ENCODE peak calls at places on chromosomes 3 and 15, in seven cellular contexts. One of them, this sample, is unnamed.

GRCh38 chr15:40766194-40766830 is 2.4 kb downstream of the GCHFR start:
- DNase-seq in NCI-H1105 treated with DMSO at 0.1 percent for 48 hours: no peak
- DNase-seq in foreskin fibroblast: peak
- DNase-seq in H1: no peak
- DNase-seq in AG08396: no peak
- DNase-seq in activated naive CD4-positive, alpha-beta T cell: no peak
- DNase-seq in astrocyte: no peak
- DNase-seq in this sample: no peak

GRCh38 chr3:8490079-8490552 is 11.5 kb upstream of the LMCD1 start:
- DNase-seq in foreskin fibroblast: peak
- DNase-seq in NCI-H1105 treated with DMSO at 0.1 percent for 48 hours: no peak
- DNase-seq in astrocyte: peak
- DNase-seq in AG08396: peak
- DNase-seq in H1: no peak
- DNase-seq in activated naive CD4-positive, alpha-beta T cell: no peak
- DNase-seq in this sample: peak

GRCh38 chr3:83938491-83938890 is 1020.3 kb upstream of the CADM2 start:
- DNase-seq in foreskin fibroblast: no peak
- DNase-seq in NCI-H1105 treated with DMSO at 0.1 percent for 48 hours: no peak
- DNase-seq in H1: no peak
- DNase-seq in activated naive CD4-positive, alpha-beta T cell: no peak
- DNase-seq in AG08396: no peak
- DNase-seq in astrocyte: no peak
- DNase-seq in this sample: no peak

GRCh38 chr3:39532777-39533176 is 65.3 kb downstream of the MOBP start:
- DNase-seq in activated naive CD4-positive, alpha-beta T cell: no peak
- DNase-seq in NCI-H1105 treated with DMSO at 0.1 percent for 48 hours: no peak
- DNase-seq in AG08396: no peak
- DNase-seq in foreskin fibroblast: no peak
- DNase-seq in H1: no peak
- DNase-seq in astrocyte: no peak
- DNase-seq in this sample: no peak

GRCh38 chr3:164864454-164864853 is 213.8 kb downstream of the SI start:
- DNase-seq in NCI-H1105 treated with DMSO at 0.1 percent for 48 hours: no peak
- DNase-seq in AG08396: no peak
- DNase-seq in foreskin fibroblast: no peak
- DNase-seq in activated naive CD4-positive, alpha-beta T cell: no peak
- DNase-seq in H1: no peak
- DNase-seq in astrocyte: no peak
- DNase-seq in this sample: no peak

GRCh38 chr15:74545061-74545460 is 4.0 kb downstream of the ARID3B start:
- DNase-seq in AG08396: no peak
- DNase-seq in NCI-H1105 treated with DMSO at 0.1 percent for 48 hours: no peak
- DNase-seq in activated naive CD4-positive, alpha-beta T cell: no peak
- DNase-seq in foreskin fibroblast: no peak
- DNase-seq in astrocyte: no peak
- DNase-seq in H1: no peak
- DNase-seq in this sample: no peak

GRCh38 chr3:38142959-38143358 is 4.5 kb downstream of the MYD88 start:
- DNase-seq in NCI-H1105 treated with DMSO at 0.1 percent for 48 hours: no peak
- DNase-seq in activated naive CD4-positive, alpha-beta T cell: no peak
- DNase-seq in AG08396: no peak
- DNase-seq in foreskin fibroblast: no peak
- DNase-seq in H1: no peak
- DNase-seq in astrocyte: no peak
- DNase-seq in this sample: no peak

GRCh38 chr3:156554515-156554841 is 439 bp downstream of the SSR3 start:
- DNase-seq in H1: no peak
- DNase-seq in foreskin fibroblast: no peak
- DNase-seq in AG08396: no peak
- DNase-seq in NCI-H1105 treated with DMSO at 0.1 percent for 48 hours: no peak
- DNase-seq in activated naive CD4-positive, alpha-beta T cell: no peak
- DNase-seq in astrocyte: no peak
- DNase-seq in this sample: no peak

GRCh38 chr3:78281381-78281780 is 1241.5 kb downstream of the ROBO2 start:
- DNase-seq in NCI-H1105 treated with DMSO at 0.1 percent for 48 hours: no peak
- DNase-seq in activated naive CD4-positive, alpha-beta T cell: no peak
- DNase-seq in foreskin fibroblast: no peak
- DNase-seq in H1: no peak
- DNase-seq in astrocyte: no peak
- DNase-seq in AG08396: no peak
- DNase-seq in this sample: no peak

GRCh38 chr3:16513141-16514020 is at the start of gene RFTN1:
- DNase-seq in H1: peak
- DNase-seq in foreskin fibroblast: peak
- DNase-seq in astrocyte: peak
- DNase-seq in activated naive CD4-positive, alpha-beta T cell: peak
- DNase-seq in AG08396: peak
- DNase-seq in NCI-H1105 treated with DMSO at 0.1 percent for 48 hours: no peak
- DNase-seq in this sample: peak

GRCh38 chr3:12508316-12508715 is 24.0 kb downstream of the TSEN2 start:
- DNase-seq in H1: no peak
- DNase-seq in NCI-H1105 treated with DMSO at 0.1 percent for 48 hours: no peak
- DNase-seq in AG08396: peak
- DNase-seq in activated naive CD4-positive, alpha-beta T cell: no peak
- DNase-seq in astrocyte: peak
- DNase-seq in foreskin fibroblast: peak
- DNase-seq in this sample: peak

GRCh38 chr3:57397175-57398026 is 104.9 kb upstream of the ASB14 start:
- DNase-seq in NCI-H1105 treated with DMSO at 0.1 percent for 48 hours: no peak
- DNase-seq in astrocyte: peak
- DNase-seq in H1: peak
- DNase-seq in foreskin fibroblast: peak
- DNase-seq in activated naive CD4-positive, alpha-beta T cell: peak
- DNase-seq in AG08396: peak
- DNase-seq in this sample: peak

GRCh38 chr15:40106203-40107161 is 2.2 kb downstream of the BMF start:
- DNase-seq in H1: peak
- DNase-seq in AG08396: no peak
- DNase-seq in foreskin fibroblast: peak
- DNase-seq in astrocyte: no peak
- DNase-seq in activated naive CD4-positive, alpha-beta T cell: no peak
- DNase-seq in NCI-H1105 treated with DMSO at 0.1 percent for 48 hours: no peak
- DNase-seq in this sample: no peak

GRCh38 chr15:62306851-62307504 is 141.9 kb upstream of the C2CD4B start:
- DNase-seq in H1: no peak
- DNase-seq in NCI-H1105 treated with DMSO at 0.1 percent for 48 hours: peak
- DNase-seq in foreskin fibroblast: peak
- DNase-seq in astrocyte: peak
- DNase-seq in AG08396: peak
- DNase-seq in activated naive CD4-positive, alpha-beta T cell: no peak
- DNase-seq in this sample: peak

GRCh38 chr15:91128028-91128427 is 28.0 kb downstream of the SV2B start:
- DNase-seq in H1: no peak
- DNase-seq in foreskin fibroblast: no peak
- DNase-seq in activated naive CD4-positive, alpha-beta T cell: no peak
- DNase-seq in AG08396: no peak
- DNase-seq in NCI-H1105 treated with DMSO at 0.1 percent for 48 hours: no peak
- DNase-seq in astrocyte: no peak
- DNase-seq in this sample: no peak

GRCh38 chr15:75648156-75649000 is 666 bp downstream of the SNX33 start:
- DNase-seq in astrocyte: peak
- DNase-seq in AG08396: peak
- DNase-seq in activated naive CD4-positive, alpha-beta T cell: no peak
- DNase-seq in foreskin fibroblast: peak
- DNase-seq in NCI-H1105 treated with DMSO at 0.1 percent for 48 hours: no peak
- DNase-seq in H1: no peak
- DNase-seq in this sample: no peak

GRCh38 chr15:48385031-48385430 is 53.8 kb downstream of the DUT start:
- DNase-seq in H1: no peak
- DNase-seq in NCI-H1105 treated with DMSO at 0.1 percent for 48 hours: no peak
- DNase-seq in astrocyte: peak
- DNase-seq in AG08396: no peak
- DNase-seq in foreskin fibroblast: no peak
- DNase-seq in activated naive CD4-positive, alpha-beta T cell: no peak
- DNase-seq in this sample: no peak

GRCh38 chr3:11600501-11601282 is 43.0 kb downstream of the VGLL4 start:
- DNase-seq in AG08396: peak
- DNase-seq in astrocyte: peak
- DNase-seq in NCI-H1105 treated with DMSO at 0.1 percent for 48 hours: no peak
- DNase-seq in H1: no peak
- DNase-seq in foreskin fibroblast: peak
- DNase-seq in activated naive CD4-positive, alpha-beta T cell: no peak
- DNase-seq in this sample: peak

GRCh38 chr3:3038201-3038991 is 71.8 kb downstream of the IL5RA start:
- DNase-seq in H1: no peak
- DNase-seq in activated naive CD4-positive, alpha-beta T cell: no peak
- DNase-seq in foreskin fibroblast: no peak
- DNase-seq in AG08396: no peak
- DNase-seq in NCI-H1105 treated with DMSO at 0.1 percent for 48 hours: no peak
- DNase-seq in astrocyte: no peak
- DNase-seq in this sample: no peak

GRCh38 chr15:68442041-68442440 is 10.1 kb upstream of the ITGA11 start:
- DNase-seq in AG08396: no peak
- DNase-seq in NCI-H1105 treated with DMSO at 0.1 percent for 48 hours: peak
- DNase-seq in foreskin fibroblast: peak
- DNase-seq in H1: peak
- DNase-seq in activated naive CD4-positive, alpha-beta T cell: no peak
- DNase-seq in astrocyte: no peak
- DNase-seq in this sample: no peak

GRCh38 chr3:60268123-60268522 is 983.1 kb downstream of the FHIT start:
- DNase-seq in NCI-H1105 treated with DMSO at 0.1 percent for 48 hours: no peak
- DNase-seq in astrocyte: no peak
- DNase-seq in activated naive CD4-positive, alpha-beta T cell: no peak
- DNase-seq in H1: no peak
- DNase-seq in AG08396: no peak
- DNase-seq in foreskin fibroblast: no peak
- DNase-seq in this sample: no peak

GRCh38 chr3:123440181-123440580 is 8.7 kb downstream of the ADCY5 start:
- DNase-seq in foreskin fibroblast: no peak
- DNase-seq in astrocyte: no peak
- DNase-seq in AG08396: no peak
- DNase-seq in activated naive CD4-positive, alpha-beta T cell: no peak
- DNase-seq in NCI-H1105 treated with DMSO at 0.1 percent for 48 hours: no peak
- DNase-seq in H1: no peak
- DNase-seq in this sample: no peak

GRCh38 chr3:197466586-197467399 is 89.0 kb downstream of the BDH1 start:
- DNase-seq in foreskin fibroblast: peak
- DNase-seq in astrocyte: peak
- DNase-seq in activated naive CD4-positive, alpha-beta T cell: no peak
- DNase-seq in AG08396: peak
- DNase-seq in NCI-H1105 treated with DMSO at 0.1 percent for 48 hours: no peak
- DNase-seq in H1: no peak
- DNase-seq in this sample: peak

GRCh38 chr3:72129384-72130094 is 344.6 kb upstream of the PROK2 start:
- DNase-seq in foreskin fibroblast: no peak
- DNase-seq in activated naive CD4-positive, alpha-beta T cell: no peak
- DNase-seq in AG08396: no peak
- DNase-seq in astrocyte: peak
- DNase-seq in NCI-H1105 treated with DMSO at 0.1 percent for 48 hours: no peak
- DNase-seq in H1: no peak
- DNase-seq in this sample: no peak

GRCh38 chr3:30169459-30169858 is 436.9 kb upstream of the TGFBR2 start:
- DNase-seq in AG08396: no peak
- DNase-seq in astrocyte: no peak
- DNase-seq in foreskin fibroblast: no peak
- DNase-seq in NCI-H1105 treated with DMSO at 0.1 percent for 48 hours: no peak
- DNase-seq in activated naive CD4-positive, alpha-beta T cell: no peak
- DNase-seq in H1: no peak
- DNase-seq in this sample: no peak

GRCh38 chr3:147613710-147614109 is 204.5 kb downstream of the ZIC1 start:
- DNase-seq in NCI-H1105 treated with DMSO at 0.1 percent for 48 hours: peak
- DNase-seq in AG08396: no peak
- DNase-seq in astrocyte: no peak
- DNase-seq in H1: no peak
- DNase-seq in activated naive CD4-positive, alpha-beta T cell: no peak
- DNase-seq in foreskin fibroblast: no peak
- DNase-seq in this sample: no peak

GRCh38 chr15:101391431-101391830 is 96.4 kb upstream of the SNRPA1 start:
- DNase-seq in H1: no peak
- DNase-seq in NCI-H1105 treated with DMSO at 0.1 percent for 48 hours: no peak
- DNase-seq in astrocyte: no peak
- DNase-seq in foreskin fibroblast: no peak
- DNase-seq in AG08396: no peak
- DNase-seq in activated naive CD4-positive, alpha-beta T cell: no peak
- DNase-seq in this sample: no peak

GRCh38 chr3:32274306-32274705 is 35.8 kb downstream of the CMTM8 start:
- DNase-seq in activated naive CD4-positive, alpha-beta T cell: no peak
- DNase-seq in foreskin fibroblast: no peak
- DNase-seq in AG08396: no peak
- DNase-seq in H1: no peak
- DNase-seq in astrocyte: no peak
- DNase-seq in NCI-H1105 treated with DMSO at 0.1 percent for 48 hours: no peak
- DNase-seq in this sample: no peak

GRCh38 chr3:17508180-17508752 is 234.2 kb downstream of the TBC1D5 start:
- DNase-seq in H1: no peak
- DNase-seq in NCI-H1105 treated with DMSO at 0.1 percent for 48 hours: no peak
- DNase-seq in AG08396: no peak
- DNase-seq in foreskin fibroblast: no peak
- DNase-seq in activated naive CD4-positive, alpha-beta T cell: no peak
- DNase-seq in astrocyte: peak
- DNase-seq in this sample: no peak

This sample was measured in brain microvascular endothelial cell.